ENCODE peak calls at places on chromosome 20, in four cellular contexts. L is A549, J is AG10803, I is OCI-LY7. D is an unnamed sample.

GRCh38 chr20:20829694-20830093 is 117.2 kb upstream of the RALGAPA2 start:
- DNase-seq in L (no peak), J (no peak), I (no peak), D (no peak)

GRCh38 chr20:11919571-11919970 is 1.9 kb downstream of the BTBD3 start:
- DNase-seq in L (no peak), J (no peak), I (no peak), D (no peak)

GRCh38 chr20:39109933-39110818 is 148.0 kb downstream of the DHX35 start:
- DNase-seq in L (no peak), J (no peak), I (no peak), D (no peak)

GRCh38 chr20:50380697-50381040 is 129.5 kb upstream of the PTPN1 start:
- DNase-seq in L (peak), J (peak), I (peak), D (peak)

GRCh38 chr20:44034451-44034850 is 119.8 kb downstream of the TOX2 start:
- DNase-seq in L (no peak), J (no peak), I (no peak), D (no peak)

GRCh38 chr20:48886811-48887210 is 34.7 kb upstream of the ARFGEF2 start:
- DNase-seq in L (no peak), J (no peak), I (no peak), D (no peak)

GRCh38 chr20:58306421-58307261 is 2.9 kb upstream of the RAB22A start:
- DNase-seq in L (peak), J (peak), I (peak), D (peak)

GRCh38 chr20:17505664-17506517 is 25.3 kb downstream of the BFSP1 start:
- DNase-seq in L (no peak), J (peak), I (no peak), D (peak)

GRCh38 chr20:40637176-40637575 is 51.9 kb downstream of the MAFB start:
- DNase-seq in L (no peak), J (no peak), I (no peak), D (no peak)

GRCh38 chr20:19889011-19889953 is 127.9 kb upstream of the NAA20 start:
- DNase-seq in L (peak), J (peak), I (no peak), D (no peak)

GRCh38 chr20:50152394-50153152 is 950 bp downstream of the PEDS1 start:
- DNase-seq in L (no peak), J (no peak), I (no peak), D (no peak)

GRCh38 chr20:48831702-48832422 is 4.1 kb upstream of the PREX1 start:
- DNase-seq in L (peak), J (peak), I (no peak), D (peak)

GRCh38 chr20:63833776-63834544 is 2.9 kb upstream of the ZBTB46 start:
- DNase-seq in L (no peak), J (no peak), I (no peak), D (peak)

GRCh38 chr20:49859807-49860206 is 47.2 kb downstream of the SLC9A8 start:
- DNase-seq in L (no peak), J (no peak), I (no peak), D (peak)

GRCh38 chr20:2468581-2469407 is 1.8 kb downstream of the SNRPB start:
- DNase-seq in L (no peak), J (peak), I (no peak), D (no peak)

GRCh38 chr20:34301587-34302311 is 1.4 kb downstream of the AHCY start:
- DNase-seq in L (no peak), J (no peak), I (no peak), D (no peak)

GRCh38 chr20:54499111-54499510 is 23.7 kb downstream of the DOK5 start:
- DNase-seq in L (no peak), J (no peak), I (no peak), D (peak)

GRCh38 chr20:48069626-48070025 is 284.3 kb upstream of the SULF2 start:
- DNase-seq in L (no peak), J (peak), I (peak), D (no peak)

GRCh38 chr20:60365063-60365640 is 406.9 kb downstream of the CDH26 start:
- DNase-seq in L (no peak), J (no peak), I (peak), D (no peak)

GRCh38 chr20:57374931-57375651 is 16.1 kb upstream of the RBM38 start:
- DNase-seq in L (no peak), J (peak), I (peak), D (no peak)

GRCh38 chr20:45506927-45507820 is 8.2 kb downstream of the SPINT3 start:
- DNase-seq in L (no peak), J (no peak), I (no peak), D (no peak)

GRCh38 chr20:61043681-61044080 is 208.4 kb upstream of the CDH4 start:
- DNase-seq in L (no peak), J (no peak), I (no peak), D (no peak)

GRCh38 chr20:41249781-41250281 is 67.7 kb downstream of the ZHX3 start:
- DNase-seq in L (peak), J (no peak), I (peak), D (peak)

GRCh38 chr20:10577648-10578047 is 96.2 kb downstream of the JAG1 start:
- DNase-seq in L (no peak), J (no peak), I (no peak), D (no peak)

GRCh38 chr20:56358070-56358469 is 704 bp upstream of the FAM210B start:
- DNase-seq in L (peak), J (peak), I (no peak), D (peak)
- H3K4me3 ChIP-seq in L (peak), J (peak), I (peak), D (peak)

GRCh38 chr20:1437222-1437904 is 29.3 kb downstream of the NSFL1C start:
- DNase-seq in L (peak), J (peak), I (peak), D (peak)

GRCh38 chr20:1438361-1438760 is 28.3 kb downstream of the NSFL1C start:
- DNase-seq in L (no peak), J (no peak), I (no peak), D (no peak)

GRCh38 chr20:1441133-1441532 is 25.5 kb downstream of the NSFL1C start:
- DNase-seq in L (no peak), J (no peak), I (no peak), D (no peak)

GRCh38 chr20:1442304-1442703 is 24.3 kb downstream of the NSFL1C start:
- DNase-seq in L (no peak), J (no peak), I (no peak), D (no peak)

DNA sequence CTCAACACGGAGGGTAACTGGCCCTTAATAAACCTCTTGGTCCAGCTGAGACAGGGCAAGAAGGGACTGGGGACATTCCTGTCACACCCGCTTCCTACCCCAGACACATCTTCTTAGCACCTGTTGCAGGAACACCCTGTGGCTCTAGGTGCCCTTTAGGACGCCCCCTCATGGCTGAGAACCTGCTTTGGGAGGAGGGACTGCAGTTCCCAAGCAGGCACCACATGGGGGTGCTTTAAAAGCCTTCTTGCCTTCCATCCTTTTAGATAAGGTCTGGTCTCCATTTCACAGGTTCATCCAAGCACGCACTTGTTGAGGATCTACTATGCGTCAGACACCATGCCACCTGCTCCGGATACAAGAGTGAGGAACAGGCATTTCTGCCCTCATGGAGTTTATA is 26.6 kb downstream of the NSFL1C start:
- DNase-seq in L (peak), J (peak), I (peak), D (peak)
- TF ChIP-seq CTCF in L (peak), J (peak), I (peak), D (peak)

GRCh38 chr20:62776692-62777527 is 19.4 kb upstream of the MRGBP start:
- DNase-seq in L (peak), J (no peak), I (peak), D (peak)

GRCh38 chr20:62774762-62775161 is 21.5 kb upstream of the MRGBP start:
- DNase-seq in L (no peak), J (no peak), I (no peak), D (no peak)

GRCh38 chr20:62775206-62775605 is 21.1 kb upstream of the MRGBP start:
- DNase-seq in L (no peak), J (no peak), I (no peak), D (no peak)

GRCh38 chr20:62777528-62777830 is 18.8 kb upstream of the MRGBP start:
- DNase-seq in L (no peak), J (no peak), I (no peak), D (no peak)

GRCh38 chr20:62776035-62776691 is 20.1 kb upstream of the MRGBP start:
- DNase-seq in L (no peak), J (no peak), I (no peak), D (no peak)
- H3K4me3 ChIP-seq in L (no peak), J (no peak), I (peak), D (no peak)

DNA sequence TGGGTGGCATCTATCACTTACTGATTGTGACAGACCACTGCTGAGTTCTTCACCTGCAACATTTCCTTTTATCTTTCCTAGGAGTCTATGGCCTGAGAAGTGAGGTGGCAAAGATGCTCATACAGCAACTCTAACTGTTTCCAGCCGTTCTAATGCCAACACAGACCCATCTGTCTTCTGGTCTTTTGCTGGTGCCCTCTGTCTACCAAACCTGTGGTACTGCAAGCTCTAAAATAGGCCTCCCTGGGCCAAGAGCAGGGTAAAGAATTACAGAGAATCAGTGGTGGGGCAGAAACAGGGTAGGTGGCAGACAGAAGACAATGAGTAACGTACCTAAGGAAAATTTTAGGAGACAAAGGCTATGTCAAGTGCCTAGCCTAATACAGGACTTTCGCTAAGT is 611.0 kb upstream of the FLRT3 start:
- DNase-seq in L (peak), J (no peak), I (no peak), D (no peak)
- TF ChIP-seq CTCF in L (no peak), J (no peak), I (no peak), D (no peak)

GRCh38 chr20:5092765-5093339 is 26.9 kb downstream of the PCNA start:
- DNase-seq in L (no peak), J (no peak), I (peak), D (no peak)
- H3K4me3 ChIP-seq in L (no peak), J (no peak), I (no peak), D (no peak)